ENCODE peak calls at places on chromosomes 5 and 9, in six cellular contexts. W, L, P, Y, Q and K are unnamed samples.

GRCh38 chr9:75051285-75051684 is 23.2 kb upstream of the CARNMT1 start:
- DNase-seq in W (no peak), L (no peak), P (no peak), Y (no peak), Q (no peak), K (no peak)

GRCh38 chr9:38416461-38416860 is 7.8 kb downstream of the IGFBPL1 start:
- DNase-seq in W (no peak), L (no peak), P (no peak), Y (no peak), Q (no peak), K (no peak)

GRCh38 chr5:154771383-154771901 is 16.3 kb downstream of the LARP1 start:
- DNase-seq in W (no peak), L (no peak), P (peak; percentile 34), Y (peak; percentile 58), Q (peak; percentile 79), K (peak; percentile 77)

GRCh38 chr9:71760901-71761300 is 7.4 kb downstream of the CEMIP2 start:
- DNase-seq in W (no peak), L (no peak), P (no peak), Y (peak; percentile 70), Q (no peak), K (no peak)

GRCh38 chr9:135476981-135477380 is 2.6 kb upstream of the PPP1R26 start:
- DNase-seq in W (no peak), L (no peak), P (no peak), Y (no peak), Q (no peak), K (no peak)

GRCh38 chr5:132019857-132020555 is 8.5 kb upstream of the ACSL6 start:
- DNase-seq in W (no peak), L (peak; percentile 33), P (no peak), Y (no peak), Q (no peak), K (no peak)

GRCh38 chr9:124574944-124575343 is 67.7 kb upstream of the NR5A1 start:
- DNase-seq in W (no peak), L (no peak), P (no peak), Y (no peak), Q (no peak), K (no peak)

GRCh38 chr9:133703571-133704399 is 34.4 kb downstream of the SARDH start:
- DNase-seq in W (peak; percentile 93), L (no peak), P (no peak), Y (no peak), Q (peak; percentile 84), K (no peak)

GRCh38 chr5:120479066-120479465 is 15.0 kb downstream of the PRR16 start:
- DNase-seq in W (no peak), L (no peak), P (no peak), Y (no peak), Q (no peak), K (no peak)

GRCh38 chr9:6758418-6759113 is 793 bp downstream of the KDM4C start:
- DNase-seq in W (peak; percentile 69), L (peak; percentile 43), P (peak; percentile 44), Y (peak; percentile 79), Q (peak; percentile 61), K (peak; percentile 54)

DNA sequence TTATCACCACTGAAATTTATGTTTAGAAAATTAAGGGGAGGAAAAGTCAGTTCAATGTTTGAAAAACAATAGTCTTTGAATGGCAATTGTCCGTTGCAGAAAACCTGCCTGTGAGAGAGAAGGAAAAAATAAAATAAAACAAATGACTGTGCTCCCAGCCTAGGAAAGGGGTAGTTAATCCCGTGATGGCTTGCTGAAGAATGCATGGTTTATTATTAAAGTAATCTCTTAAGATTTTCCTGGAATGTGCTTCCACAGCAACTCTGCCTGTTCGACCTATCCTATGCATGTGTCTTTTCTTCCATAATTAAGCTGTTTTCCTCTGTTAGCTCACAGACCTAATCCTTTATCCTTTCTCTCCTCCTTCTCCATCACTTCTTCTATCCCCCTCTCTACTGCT is 2.4 kb upstream of the DAB2 start:
- DNase-seq in W (no peak), L (no peak), P (no peak), Y (peak; percentile 11), Q (no peak), K (no peak)
- H3K4me3 ChIP-seq in W (no peak overlapping the region), L (no peak overlapping the region), P (no peak overlapping the region), Y (no peak overlapping the region), Q (no peak overlapping the region), K (no peak overlapping the region)

GRCh38 chr5:109693535-109694152 is 3.9 kb downstream of the MAN2A1 start:
- DNase-seq in W (no peak), L (no peak), P (no peak), Y (peak; percentile 31), Q (no peak), K (no peak)

GRCh38 chr5:109691248-109691574 is 1.5 kb downstream of the MAN2A1 start:
- DNase-seq in W (no peak), L (no peak), P (no peak), Y (no peak), Q (no peak), K (no peak)

GRCh38 chr5:109694451-109694891 is 4.7 kb downstream of the MAN2A1 start:
- DNase-seq in W (no peak), L (no peak), P (no peak), Y (no peak), Q (no peak), K (no peak)

GRCh38 chr5:109692011-109692410 is 2.3 kb downstream of the MAN2A1 start:
- DNase-seq in W (no peak), L (no peak), P (no peak), Y (peak; percentile 4), Q (no peak), K (no peak)

GRCh38 chr5:109692852-109693251 is 3.1 kb downstream of the MAN2A1 start:
- DNase-seq in W (no peak), L (no peak), P (no peak), Y (peak; percentile 8), Q (no peak), K (no peak)
- H3K4me1 ChIP-seq in W (peaks cover 44% of the 10 kb centered on the region), L (peaks cover 59% of the 10 kb centered on the region), P (peaks cover 21% of the 10 kb centered on the region), Y (peaks cover 49% of the 10 kb centered on the region), Q (peaks cover 2% of the 10 kb centered on the region), K (peaks cover 2% of the 10 kb centered on the region)

DNA sequence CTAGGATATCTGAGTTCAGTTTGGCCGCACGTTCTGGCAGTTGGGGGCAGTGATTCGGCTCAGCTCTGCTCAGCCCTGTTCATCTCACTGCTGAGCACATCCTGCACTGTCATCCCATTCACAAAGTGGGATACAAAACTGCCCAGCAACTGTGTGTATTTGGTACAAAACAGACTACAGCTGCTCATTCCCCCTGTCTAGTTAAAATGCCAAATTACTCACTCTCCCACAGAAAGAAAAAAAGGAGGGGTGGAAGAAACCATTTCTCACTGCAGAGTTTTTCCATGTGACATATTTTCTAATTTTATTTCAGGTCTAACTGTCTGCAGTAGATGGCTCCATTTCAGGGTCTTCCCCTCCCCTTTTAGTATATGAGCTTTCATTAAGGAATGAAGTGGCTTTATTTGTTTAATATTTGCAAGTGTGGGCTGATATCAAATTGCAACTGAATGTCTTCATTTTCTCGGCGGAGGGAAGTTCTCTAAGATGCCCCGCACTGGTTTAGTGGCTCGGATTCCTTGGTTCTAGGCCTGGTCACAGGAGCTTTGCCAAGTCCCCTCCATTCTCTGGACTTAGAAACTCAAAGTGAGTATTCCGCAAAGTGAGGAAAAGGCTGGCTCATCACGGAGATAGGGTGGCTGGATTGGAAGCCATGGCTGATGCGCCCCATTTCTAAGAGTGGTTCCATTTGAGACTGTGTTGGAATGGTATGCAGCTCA is 14.7 kb downstream of the COL15A1 start:
- DNase-seq in W (no peak), L (no peak), P (no peak), Y (no peak), Q (no peak), K (no peak)
- H3K27ac ChIP-seq in W (no peak overlapping the region), L (no peak overlapping the region), P (peak overlapping the region; percentile 3), Y (no peak overlapping the region), Q (peak overlapping the region; percentile 98), K (peak overlapping the region; percentile 68)

GRCh38 chr5:77637170-77638074 is 1.1 kb downstream of the OTP start:
- DNase-seq in W (no peak), L (no peak), P (no peak), Y (peak; percentile 29), Q (peak; percentile 42), K (no peak)
- H3K4me3 ChIP-seq in W (no peak overlapping the region), L (no peak overlapping the region), P (no peak overlapping the region), Y (no peak overlapping the region), Q (no peak overlapping the region), K (peak overlapping the region; percentile 0)

DNA sequence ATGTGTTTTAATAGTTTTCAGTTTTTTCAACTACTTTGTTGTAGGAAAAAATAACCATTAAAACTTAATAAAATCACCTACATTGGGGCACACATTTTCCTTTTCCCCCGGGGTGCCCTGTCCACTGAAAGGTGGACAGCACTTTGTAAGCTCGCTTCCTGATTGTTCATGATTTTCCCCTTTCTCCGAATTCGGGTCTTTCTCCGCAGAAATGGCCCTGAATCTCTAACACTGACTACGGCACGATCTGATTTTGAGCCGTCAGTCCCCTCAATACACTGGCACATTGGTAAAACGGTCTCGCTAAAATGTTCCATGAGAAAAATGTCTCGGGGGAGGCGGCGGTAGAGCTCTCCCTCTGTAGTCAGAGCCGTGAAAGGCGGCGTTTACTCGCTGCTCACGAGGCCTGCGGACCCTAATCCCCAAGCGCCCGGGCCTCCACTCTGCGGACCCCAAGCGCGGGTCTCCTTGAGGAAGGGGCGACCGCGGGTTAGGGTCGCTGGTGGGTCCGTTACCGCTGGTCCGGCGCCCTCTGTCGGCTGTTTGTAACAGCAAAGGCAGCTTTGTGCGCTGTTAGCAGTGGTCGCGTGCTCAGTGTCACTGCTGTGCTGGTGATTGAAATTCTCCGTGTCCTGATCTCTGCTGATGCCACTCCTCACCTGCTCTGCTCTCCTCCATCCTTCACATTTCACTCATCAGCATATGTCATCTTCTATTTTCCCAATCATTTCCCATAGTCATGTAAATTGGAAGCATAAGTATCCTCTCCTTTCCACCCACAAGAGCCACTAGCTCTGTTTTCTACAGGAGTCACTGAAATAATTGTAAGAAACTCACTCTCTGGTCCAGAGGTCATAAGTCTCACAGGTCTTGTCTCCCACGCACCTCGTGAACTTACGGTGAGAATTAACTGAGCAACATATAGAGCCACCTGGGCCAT is 10.8 kb upstream of the IFNA2 start:
- DNase-seq in W (peak; percentile 32), L (peak; percentile 26), P (peak; percentile 51), Y (peak; percentile 94), Q (peak; percentile 65), K (peak; percentile 53)
- H3K4me1 ChIP-seq in W (no peaks in the 10 kb centered on the region), L (peaks cover 4% of the 10 kb centered on the region), P (peaks cover 4% of the 10 kb centered on the region), Y (no peaks in the 10 kb centered on the region), Q (peaks cover 4% of the 10 kb centered on the region), K (no peaks in the 10 kb centered on the region)

GRCh38 chr5:83173826-83174225 is 96.5 kb downstream of the XRCC4 start:
- DNase-seq in W (no peak), L (no peak), P (no peak), Y (no peak), Q (no peak), K (no peak)

GRCh38 chr5:83172655-83173054 is 95.3 kb downstream of the XRCC4 start:
- DNase-seq in W (no peak), L (no peak), P (no peak), Y (no peak), Q (no peak), K (no peak)

GRCh38 chr5:83172011-83172410 is 94.7 kb downstream of the XRCC4 start:
- DNase-seq in W (no peak), L (no peak), P (no peak), Y (no peak), Q (no peak), K (no peak)

GRCh38 chr5:83179966-83180365 is 102.6 kb downstream of the XRCC4 start:
- DNase-seq in W (no peak), L (no peak), P (no peak), Y (no peak), Q (no peak), K (no peak)

DNA sequence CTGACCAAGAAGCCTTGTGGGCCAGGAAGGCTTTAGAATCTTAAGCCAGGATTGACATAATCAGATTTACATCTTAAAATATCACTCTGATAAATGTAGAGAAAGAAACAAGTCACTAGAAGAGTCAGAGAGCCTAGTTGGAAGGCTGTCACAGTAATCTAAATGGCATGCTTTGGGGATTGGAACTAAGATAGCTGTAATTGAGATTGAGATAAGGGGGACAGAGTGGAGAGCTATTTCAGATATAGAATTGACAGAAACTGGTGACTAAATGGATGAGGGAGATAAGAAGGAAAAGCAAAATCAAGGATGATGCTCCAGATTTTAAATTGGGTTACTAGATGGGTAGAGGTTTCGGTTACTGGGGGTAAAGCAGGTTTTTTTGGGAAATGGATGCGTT is 100.5 kb downstream of the XRCC4 start:
- DNase-seq in W (no peak), L (no peak), P (no peak), Y (no peak), Q (no peak), K (no peak)
- H3K27ac ChIP-seq in W (no peak overlapping the region), L (no peak overlapping the region), P (no peak overlapping the region), Y (no peak overlapping the region), Q (no peak overlapping the region), K (no peak overlapping the region)